ENCODE peak calls at places on chromosomes 6 and 20, in six cellular contexts. P, Q, F, I, T and G are unnamed samples.

GRCh38 chr6:57324538-57324937 is 7.1 kb downstream of the PRIM2 start:
- DNase-seq in P (peak), Q (no peak), F (peak), I (no peak), T (no peak), G (no peak)

GRCh38 chr20:8722277-8722928 is 346.5 kb upstream of the PLCB4 start:
- DNase-seq in P (peak), Q (no peak), F (peak), I (peak), T (no peak), G (peak)

GRCh38 chr20:50369225-50370035 is 140.8 kb upstream of the PTPN1 start:
- DNase-seq in P (no peak), Q (no peak), F (no peak), I (no peak), T (no peak), G (no peak)

GRCh38 chr20:63696311-63696627 is 183 bp upstream of the TNFRSF6B start:
- DNase-seq in P (no peak), Q (peak), F (no peak), I (no peak), T (peak), G (no peak)

GRCh38 chr20:21387528-21387927 is 9.8 kb downstream of the NKX2-4 start:
- DNase-seq in P (no peak), Q (no peak), F (no peak), I (no peak), T (no peak), G (no peak)

GRCh38 chr6:7334685-7335084 is 21.7 kb upstream of the SSR1 start:
- DNase-seq in P (no peak), Q (no peak), F (no peak), I (no peak), T (no peak), G (no peak)

GRCh38 chr20:63532449-63532971 is 4.7 kb downstream of the PTK6 start:
- DNase-seq in P (no peak), Q (no peak), F (no peak), I (no peak), T (no peak), G (no peak)

GRCh38 chr20:33839591-33839990 is 28.4 kb downstream of the CHMP4B start:
- DNase-seq in P (no peak), Q (no peak), F (no peak), I (no peak), T (no peak), G (no peak)

GRCh38 chr6:138403324-138403800 is 661 bp upstream of the HEBP2 start:
- DNase-seq in P (no peak), Q (peak), F (peak), I (peak), T (no peak), G (no peak)

GRCh38 chr6:43093361-43094289 is 17.5 kb downstream of the PTK7 start:
- DNase-seq in P (peak), Q (peak), F (peak), I (no peak), T (no peak), G (peak)

GRCh38 chr6:155646443-155646842 is 190.8 kb upstream of the NOX3 start:
- DNase-seq in P (peak), Q (no peak), F (peak), I (no peak), T (no peak), G (no peak)

GRCh38 chr20:5092765-5093339 is 26.9 kb downstream of the PCNA start:
- DNase-seq in P (no peak), Q (no peak), F (no peak), I (no peak), T (no peak), G (no peak)

GRCh38 chr6:2875840-2876207 is 27.3 kb downstream of the SERPINB9 start:
- DNase-seq in P (no peak), Q (no peak), F (no peak), I (no peak), T (no peak), G (no peak)

GRCh38 chr6:69089539-69089938 is 454.5 kb downstream of the ADGRB3 start:
- DNase-seq in P (no peak), Q (no peak), F (no peak), I (no peak), T (no peak), G (no peak)

GRCh38 chr6:14464716-14465115 is 347.1 kb downstream of the CD83 start:
- DNase-seq in P (no peak), Q (no peak), F (no peak), I (no peak), T (no peak), G (no peak)
- H4K91ac ChIP-seq in P (no peak), Q (no peak), F (no peak), I (no peak), T (peak), G (no peak)

GRCh38 chr20:916125-916799 is at the start of gene ANGPT4:
- DNase-seq in P (no peak), Q (peak), F (no peak), I (peak), T (no peak), G (no peak)

GRCh38 chr20:911882-912600 is 4.1 kb downstream of the ANGPT4 start:
- DNase-seq in P (no peak), Q (peak), F (no peak), I (no peak), T (no peak), G (no peak)

GRCh38 chr20:910840-911770 is 5.0 kb downstream of the ANGPT4 start:
- DNase-seq in P (peak), Q (no peak), F (no peak), I (no peak), T (no peak), G (no peak)

GRCh38 chr20:914727-915498 is 1.2 kb downstream of the ANGPT4 start:
- DNase-seq in P (no peak), Q (no peak), F (no peak), I (no peak), T (no peak), G (no peak)

GRCh38 chr20:913306-913849 is 2.8 kb downstream of the ANGPT4 start:
- DNase-seq in P (no peak), Q (no peak), F (no peak), I (no peak), T (no peak), G (peak)
- H3K14ac ChIP-seq in P (no peak), Q (no peak), F (no peak), I (no peak), T (no peak), G (no peak)

GRCh38 chr6:169088761-169089160 is 164.9 kb downstream of the THBS2 start:
- DNase-seq in P (no peak), Q (no peak), F (no peak), I (no peak), T (no peak), G (no peak)

GRCh38 chr6:169095153-169095552 is 158.5 kb downstream of the THBS2 start:
- DNase-seq in P (no peak), Q (no peak), F (no peak), I (no peak), T (no peak), G (no peak)

GRCh38 chr6:169093770-169094553 is 159.7 kb downstream of the THBS2 start:
- DNase-seq in P (no peak), Q (no peak), F (no peak), I (no peak), T (no peak), G (no peak)

GRCh38 chr6:169093121-169093723 is 160.4 kb downstream of the THBS2 start:
- DNase-seq in P (no peak), Q (no peak), F (no peak), I (no peak), T (no peak), G (no peak)

DNA sequence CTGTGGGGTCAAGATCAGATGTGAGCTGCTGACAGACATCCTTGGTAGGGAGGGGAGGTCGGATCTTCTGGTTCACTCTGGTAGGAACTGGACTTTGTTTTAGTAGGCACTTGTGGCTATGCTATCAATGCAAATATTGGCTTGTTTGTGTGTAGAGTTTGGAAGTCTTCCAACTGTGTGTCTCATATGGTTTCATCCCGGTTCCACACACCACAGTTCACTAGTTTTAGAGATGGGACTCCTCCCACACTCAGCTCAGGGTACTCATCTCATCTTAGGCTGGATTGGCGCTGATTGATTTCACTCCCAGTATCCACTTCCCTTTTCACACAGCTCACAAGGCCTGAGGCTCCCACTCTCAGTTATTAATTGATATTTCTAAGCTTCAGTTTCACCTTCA is 161.3 kb downstream of the THBS2 start:
- DNase-seq in P (peak), Q (no peak), F (no peak), I (no peak), T (no peak), G (no peak)
- H3K27ac ChIP-seq in P (no peak), Q (no peak), F (no peak), I (no peak), T (no peak), G (no peak)

GRCh38 chr6:32885698-32886286 is 31.8 kb downstream of the PSMB9 start:
- DNase-seq in P (peak), Q (no peak), F (peak), I (peak), T (no peak), G (no peak)

GRCh38 chr6:32883789-32884188 is 29.8 kb downstream of the PSMB9 start:
- DNase-seq in P (peak), Q (no peak), F (peak), I (no peak), T (no peak), G (no peak)

GRCh38 chr6:32879691-32880090 is 25.7 kb downstream of the PSMB9 start:
- DNase-seq in P (no peak), Q (no peak), F (no peak), I (no peak), T (no peak), G (no peak)

GRCh38 chr6:32886674-32887383 is 32.8 kb downstream of the PSMB9 start:
- DNase-seq in P (peak), Q (no peak), F (peak), I (no peak), T (no peak), G (no peak)

GRCh38 chr6:32882879-32883250 is 28.9 kb downstream of the PSMB9 start:
- DNase-seq in P (peak), Q (no peak), F (no peak), I (no peak), T (no peak), G (no peak)
- H4K91ac ChIP-seq in P (no peak), Q (no peak), F (no peak), I (no peak), T (no peak), G (no peak)

GRCh38 chr6:41193171-41193734 is 7.7 kb downstream of the TREML2 start:
- DNase-seq in P (no peak), Q (no peak), F (no peak), I (no peak), T (no peak), G (no peak)
- H3K14ac ChIP-seq in P (no peak), Q (no peak), F (no peak), I (no peak), T (no peak), G (no peak)

DNA sequence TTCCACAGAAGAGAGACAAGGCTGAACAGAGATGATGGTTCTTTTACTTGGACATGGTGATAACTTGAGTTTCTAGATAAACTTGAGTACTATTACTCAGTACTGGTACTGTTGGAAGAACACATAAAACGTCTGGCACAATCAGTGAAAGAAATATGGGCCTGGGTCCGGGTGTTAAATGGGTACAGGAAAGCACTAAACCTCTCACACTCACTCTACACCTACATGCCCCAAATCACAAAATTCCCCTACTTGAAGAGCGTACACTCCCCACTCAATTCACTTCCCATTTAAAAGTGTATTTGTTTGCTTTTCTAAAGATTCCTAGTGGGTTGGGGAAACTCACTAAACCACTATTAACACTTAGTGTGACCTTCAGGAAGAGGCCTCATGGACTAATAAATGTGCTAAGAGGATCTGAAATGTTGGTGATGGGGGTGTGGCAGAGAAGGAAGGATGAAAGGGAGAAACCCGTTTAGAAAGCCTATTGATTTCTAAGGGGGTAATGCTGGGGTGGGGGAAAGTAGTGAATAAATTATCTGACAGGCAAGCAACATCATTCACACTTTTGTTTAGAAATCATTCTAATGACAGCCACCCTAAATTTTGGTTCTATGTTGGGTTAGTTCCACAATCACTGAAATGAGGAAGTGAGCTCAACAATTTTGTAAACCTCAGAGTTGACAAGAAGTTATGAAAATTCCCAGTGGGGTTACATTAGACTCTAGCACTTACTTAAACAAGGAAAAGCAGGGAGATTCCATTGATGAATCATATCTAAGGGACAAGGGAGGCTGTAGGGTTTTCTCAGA is 222.6 kb upstream of the MARCKS start:
- DNase-seq in P (peak), Q (no peak), F (peak), I (no peak), T (no peak), G (peak)
- H3K27ac ChIP-seq in P (no peak), Q (no peak), F (peak), I (no peak), T (no peak), G (peak)

GRCh38 chr6:87932361-87932760 is 115.3 kb upstream of the SPACA1 start:
- DNase-seq in P (no peak), Q (peak), F (no peak), I (no peak), T (no peak), G (no peak)
- H4K91ac ChIP-seq in P (no peak), Q (no peak), F (no peak), I (no peak), T (no peak), G (no peak)